ENCODE peak calls at places on chromosomes 5 and 9, in six cellular contexts. B is dorsolateral prefrontal cortex, X is foreskin fibroblast, T is GM13976, V is stomach, O is Panc1. S is an unnamed sample.
A peak's percentile ranks its signal among the peaks of the same experiment; 100 is the strongest.

GRCh38 chr5:112762113-112762810 is 24.6 kb downstream of the APC start:
- DNase-seq in B (no peak), X (no peak), T (no peak), V (no peak), O (no peak), S (no peak)

GRCh38 chr5:7881816-7882215 is 12.9 kb downstream of the MTRR start:
- DNase-seq in B (peak; percentile 81), X (no peak), T (no peak), V (no peak), O (no peak), S (no peak)

GRCh38 chr9:113649054-113649453 is 185.5 kb downstream of the RGS3 start:
- DNase-seq in B (peak; percentile 87), X (peak; percentile 86), T (no peak), V (no peak), O (no peak), S (peak; percentile 97)

GRCh38 chr9:133735415-133735775 is 2.8 kb downstream of the SARDH start:
- DNase-seq in B (no peak), X (no peak), T (no peak), V (peak; percentile 8), O (no peak), S (peak; percentile 60)

GRCh38 chr9:73155389-73155788 is 3.7 kb downstream of the ANXA1 start:
- DNase-seq in B (no peak), X (no peak), T (no peak), V (no peak), O (no peak), S (no peak)

GRCh38 chr5:152306386-152306785 is 98.7 kb downstream of the NMUR2 start:
- DNase-seq in B (no peak), X (no peak), T (no peak), V (no peak), O (no peak), S (no peak)

GRCh38 chr9:116149844-116150243 is 3.7 kb upstream of the PAPPA start:
- DNase-seq in B (no peak), X (no peak), T (peak; percentile 32), V (peak; percentile 49), O (no peak), S (no peak)

GRCh38 chr5:123512631-123513461 is 869 bp downstream of the CSNK1G3 start:
- DNase-seq in B (no peak), X (no peak), T (peak; percentile 47), V (peak; percentile 30), O (peak; percentile 25), S (peak; percentile 84)

GRCh38 chr9:93967020-93967803 is 12.1 kb upstream of the BARX1 start:
- DNase-seq in B (no peak), X (no peak), T (peak; percentile 11), V (no peak), O (no peak), S (no peak)

GRCh38 chr9:75574569-75574968 is 315.9 kb upstream of the PCSK5 start:
- DNase-seq in B (no peak), X (no peak), T (no peak), V (no peak), O (no peak), S (no peak)

GRCh38 chr5:58335518-58335917 is 124.4 kb downstream of the PLK2 start:
- DNase-seq in B (no peak), X (no peak), T (no peak), V (no peak), O (no peak), S (no peak)
- TF ChIP-seq CTCF in B (no peak), X (peak; percentile 16), T (no peak), V (no peak), O (peak; percentile 32), S (no peak)

GRCh38 chr9:131432597-131433301 is 38.9 kb downstream of the PRRC2B start:
- DNase-seq in B (no peak), X (peak; percentile 96), T (no peak), V (no peak), O (no peak), S (no peak)
- TF ChIP-seq CTCF in B (no peak), X (no peak), T (no peak), V (no peak), O (no peak), S (no peak)

DNA sequence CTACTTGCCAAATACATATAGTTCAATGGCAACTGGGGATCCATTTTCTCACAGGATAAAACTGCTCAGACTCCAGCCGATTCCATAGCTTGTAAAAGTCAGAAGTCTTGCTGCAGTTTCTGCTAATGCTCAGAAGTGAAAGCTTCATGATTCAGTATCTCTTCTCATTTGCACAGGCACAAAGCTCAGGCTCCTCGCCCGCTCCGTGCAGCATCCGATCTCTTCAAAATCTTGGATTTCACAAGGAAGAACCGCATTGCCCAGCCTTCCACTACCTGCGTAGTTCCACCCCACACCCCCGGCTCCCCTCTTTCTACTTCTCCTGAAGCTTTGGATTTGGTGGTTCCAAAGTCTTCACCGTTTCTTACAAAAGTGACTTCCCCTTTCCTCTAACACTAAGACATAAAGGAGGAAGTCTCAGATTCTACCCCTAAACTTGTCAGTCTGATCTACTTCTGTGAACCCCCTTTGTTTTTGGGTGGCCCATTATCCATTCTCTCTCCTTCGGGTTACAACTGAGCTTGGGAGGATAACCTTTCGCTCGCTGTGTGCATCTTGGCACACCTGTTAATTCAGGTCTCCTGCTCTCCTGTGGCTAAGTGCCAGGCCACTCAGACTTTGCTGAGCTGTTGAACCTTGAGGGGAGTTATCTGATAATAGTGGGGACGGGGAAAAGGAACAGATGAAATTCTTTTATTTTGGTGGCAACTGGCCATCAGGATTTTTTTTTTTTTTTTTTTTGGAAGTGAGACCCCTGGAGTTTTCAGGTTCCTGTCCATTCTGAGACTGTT is 194.1 kb downstream of the GNA14 start:
- DNase-seq in B (no peak), X (no peak), T (no peak), V (no peak), O (no peak), S (no peak)
- TF ChIP-seq CTCF in B (no peak), X (no peak), T (no peak), V (no peak), O (no peak), S (no peak)

GRCh38 chr9:114652776-114653555 is 4.6 kb downstream of the TEX53 start:
- DNase-seq in B (no peak), X (peak; percentile 36), T (no peak), V (no peak), O (no peak), S (peak; percentile 6)

GRCh38 chr9:114655689-114656088 is 1.9 kb downstream of the TEX53 start:
- DNase-seq in B (no peak), X (peak; percentile 51), T (no peak), V (no peak), O (no peak), S (peak; percentile 70)

GRCh38 chr9:114656301-114656700 is 1.3 kb downstream of the TEX53 start:
- DNase-seq in B (no peak), X (no peak), T (no peak), V (no peak), O (no peak), S (peak; percentile 65)

GRCh38 chr9:114657705-114658104 is at the start of gene TEX53:
- DNase-seq in B (no peak), X (no peak), T (no peak), V (no peak), O (no peak), S (peak; percentile 70)

GRCh38 chr9:114653556-114654159 is 3.9 kb downstream of the TEX53 start:
- DNase-seq in B (peak; percentile 62), X (peak; percentile 45), T (peak; percentile 82), V (peak; percentile 81), O (peak; percentile 54), S (peak; percentile 91)
- TF ChIP-seq CTCF in B (peak; percentile 88), X (peak; percentile 97), T (peak; percentile 88), V (peak; percentile 78), O (peak; percentile 88), S (peak; percentile 95)

GRCh38 chr5:133525048-133525447 is 87.3 kb downstream of the FSTL4 start:
- DNase-seq in B (no peak), X (no peak), T (no peak), V (no peak), O (no peak), S (peak; percentile 38)
- TF ChIP-seq CTCF in B (no peak), X (no peak), T (no peak), V (no peak), O (no peak), S (no peak)

S was measured in osteocyte.